ENCODE peak calls at places on chromosomes 11 and 22, in seven cellular contexts. C, L, R, P, O, K and I are unnamed samples.
A peak's percentile ranks its signal among the peaks of the same experiment; 100 is the strongest.

GRCh38 chr11:100932474-100933100 is 197.0 kb downstream of the PGR start:
- DNase-seq in C (peak; percentile 63), L (no peak), R (no peak), P (no peak), O (peak; percentile 27), K (no peak), I (peak; percentile 57)

GRCh38 chr22:47372111-47372581 is 609.7 kb downstream of the TBC1D22A start:
- DNase-seq in C (no peak), L (no peak), R (no peak), P (no peak), O (no peak), K (no peak), I (no peak)

GRCh38 chr22:33842006-33842354 is 78.3 kb downstream of the LARGE1 start:
- DNase-seq in C (no peak), L (no peak), R (no peak), P (no peak), O (no peak), K (no peak), I (no peak)

GRCh38 chr22:29139965-29140782 is 65.5 kb upstream of the EMID1 start:
- DNase-seq in C (peak; percentile 91), L (no peak), R (no peak), P (no peak), O (no peak), K (no peak), I (peak; percentile 60)

GRCh38 chr11:6357222-6357621 is 33.1 kb upstream of the SMPD1 start:
- DNase-seq in C (peak; percentile 92), L (peak; percentile 34), R (peak; percentile 27), P (no peak), O (peak; percentile 57), K (peak; percentile 57), I (peak; percentile 96)

GRCh38 chr11:69355346-69355940 is 61.5 kb downstream of the MYEOV start:
- DNase-seq in C (no peak), L (no peak), R (peak; percentile 14), P (no peak), O (no peak), K (no peak), I (no peak)

GRCh38 chr11:64130618-64131017 is 35.3 kb downstream of the MACROD1 start:
- DNase-seq in C (no peak), L (peak; percentile 49), R (no peak), P (no peak), O (no peak), K (no peak), I (no peak)

GRCh38 chr11:47376543-47377371 is 1.6 kb downstream of the SPI1 start:
- DNase-seq in C (no peak), L (peak; percentile 63), R (no peak), P (no peak), O (no peak), K (peak; percentile 69), I (peak; percentile 22)

GRCh38 chr11:81888391-81888790 is 845.3 kb downstream of the FAM181B start:
- DNase-seq in C (peak; percentile 1), L (no peak), R (no peak), P (no peak), O (no peak), K (no peak), I (peak; percentile 30)

GRCh38 chr11:91272089-91272488 is 952.5 kb upstream of the FAT3 start:
- DNase-seq in C (no peak), L (no peak), R (no peak), P (no peak), O (no peak), K (no peak), I (no peak)

GRCh38 chr11:76150141-76150540 is 56.2 kb downstream of the WNT11 start:
- DNase-seq in C (no peak), L (no peak), R (no peak), P (no peak), O (no peak), K (no peak), I (no peak)

GRCh38 chr22:24187731-24188644 is 6.7 kb downstream of the SUSD2 start:
- DNase-seq in C (no peak), L (no peak), R (no peak), P (no peak), O (no peak), K (peak; percentile 50), I (no peak)

GRCh38 chr11:73383249-73384126 is 7.3 kb downstream of the RELT start:
- DNase-seq in C (peak; percentile 52), L (no peak), R (peak; percentile 43), P (no peak), O (no peak), K (no peak), I (no peak)

GRCh38 chr11:62193954-62194353 is 3.9 kb downstream of the SCGB1D1 start:
- DNase-seq in C (peak; percentile 11), L (no peak), R (no peak), P (peak; percentile 46), O (no peak), K (no peak), I (no peak)

GRCh38 chr11:126891556-126892217 is 108.9 kb downstream of the KIRREL3 start:
- DNase-seq in C (no peak), L (no peak), R (no peak), P (no peak), O (no peak), K (peak; percentile 56), I (no peak)

GRCh38 chr22:43392385-43392989 is 19.3 kb upstream of the MPPED1 start:
- DNase-seq in C (no peak), L (no peak), R (no peak), P (no peak), O (no peak), K (no peak), I (no peak)

GRCh38 chr22:24310969-24311368 is 40.3 kb downstream of the SPECC1L start:
- DNase-seq in C (no peak), L (no peak), R (no peak), P (no peak), O (no peak), K (no peak), I (no peak)

GRCh38 chr22:27670701-27671412 is 130.7 kb downstream of the MN1 start:
- DNase-seq in C (peak; percentile 31), L (no peak), R (no peak), P (peak; percentile 81), O (no peak), K (peak; percentile 70), I (no peak)

DNA sequence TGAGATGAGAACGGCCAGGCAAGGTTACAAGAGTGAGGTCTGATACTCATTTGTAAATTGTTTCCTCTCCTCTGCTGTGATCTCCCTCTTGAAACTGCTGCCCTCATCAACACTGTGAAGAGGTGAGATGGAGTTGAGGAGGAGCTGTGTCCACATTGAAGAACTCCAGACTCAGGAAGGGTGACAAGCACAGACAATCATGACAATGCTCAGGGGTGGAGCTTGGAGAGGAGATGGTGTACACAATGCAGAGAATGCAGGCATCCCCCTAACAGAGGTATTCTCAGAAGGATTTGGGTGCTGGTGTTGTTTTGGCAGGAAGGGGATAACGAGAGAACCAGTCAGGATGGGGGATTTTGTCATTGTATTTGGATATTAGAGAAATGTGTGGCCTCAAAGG is 21.5 kb upstream of the MMP7 start:
- DNase-seq in C (no peak), L (no peak), R (no peak), P (no peak), O (no peak), K (no peak), I (no peak)
- H3K4me3 ChIP-seq in C (no peak overlapping the region), L (no peak overlapping the region), R (no peak overlapping the region), P (no peak overlapping the region), O (no peak overlapping the region), K (no peak overlapping the region), I (no peak overlapping the region)

GRCh38 chr11:67409781-67410368 is 5.6 kb upstream of the CARNS1 start:
- DNase-seq in C (no peak), L (no peak), R (peak; percentile 59), P (no peak), O (no peak), K (no peak), I (no peak)

GRCh38 chr11:67411785-67412152 is 3.7 kb upstream of the CARNS1 start:
- DNase-seq in C (no peak), L (no peak), R (no peak), P (no peak), O (no peak), K (no peak), I (no peak)

GRCh38 chr11:67412495-67413179 is 2.8 kb upstream of the CARNS1 start:
- DNase-seq in C (no peak), L (no peak), R (no peak), P (no peak), O (no peak), K (no peak), I (no peak)

GRCh38 chr11:67410369-67410831 is 5.1 kb upstream of the CARNS1 start:
- DNase-seq in C (no peak), L (no peak), R (no peak), P (no peak), O (no peak), K (no peak), I (no peak)

DNA sequence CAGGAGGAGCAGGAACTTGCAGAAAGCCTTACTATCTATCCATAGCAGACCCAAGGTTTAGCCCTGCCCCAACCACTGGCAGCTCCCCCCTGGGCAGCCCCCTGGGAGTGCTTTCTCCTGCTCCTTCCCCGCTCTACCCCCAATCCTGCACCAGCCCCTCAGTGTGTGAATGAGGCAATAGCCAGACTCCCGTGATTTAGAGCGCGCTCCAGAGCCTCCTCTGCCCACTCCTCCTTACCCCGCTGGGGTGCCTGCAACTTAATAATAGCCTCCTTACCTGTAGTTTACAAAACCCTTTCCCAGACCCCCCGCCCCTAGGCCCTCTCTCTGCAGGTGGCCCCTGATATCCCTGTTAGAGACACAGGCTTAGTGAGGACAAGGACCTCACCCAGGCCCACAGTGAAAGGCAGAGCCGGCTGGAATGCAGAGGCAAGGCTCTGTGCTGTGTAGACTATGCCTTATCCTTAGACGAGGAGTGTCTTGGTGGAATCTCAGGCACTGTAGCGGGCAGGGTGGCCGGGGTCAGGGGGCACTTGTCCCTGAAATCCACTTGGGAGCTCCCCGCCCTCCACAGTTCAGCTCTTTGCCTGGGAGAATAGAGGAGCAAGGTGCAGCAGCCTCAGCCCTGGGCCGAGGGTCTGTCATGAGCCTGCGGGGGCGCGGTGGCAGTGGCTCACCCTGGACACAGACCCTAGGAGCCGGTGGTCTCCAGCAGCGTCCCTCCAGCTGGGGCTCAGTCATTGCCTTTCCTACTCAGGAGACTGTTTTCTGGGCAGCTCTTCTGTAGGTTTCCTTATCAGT is 4.3 kb upstream of the CARNS1 start:
- DNase-seq in C (no peak), L (no peak), R (no peak), P (no peak), O (no peak), K (no peak), I (no peak)
- H3K4me3 ChIP-seq in C (no peak overlapping the region), L (no peak overlapping the region), R (no peak overlapping the region), P (no peak overlapping the region), O (no peak overlapping the region), K (no peak overlapping the region), I (no peak overlapping the region)

GRCh38 chr11:3161309-3161708 is 3.8 kb downstream of the OSBPL5 start:
- DNase-seq in C (no peak), L (no peak), R (no peak), P (no peak), O (no peak), K (peak; percentile 49), I (peak; percentile 69)
- H3K4me3 ChIP-seq in C (no peak overlapping the region), L (no peak overlapping the region), R (no peak overlapping the region), P (peak overlapping the region; percentile 54), O (peak overlapping the region; percentile 51), K (peak overlapping the region; percentile 70), I (no peak overlapping the region)

DNA sequence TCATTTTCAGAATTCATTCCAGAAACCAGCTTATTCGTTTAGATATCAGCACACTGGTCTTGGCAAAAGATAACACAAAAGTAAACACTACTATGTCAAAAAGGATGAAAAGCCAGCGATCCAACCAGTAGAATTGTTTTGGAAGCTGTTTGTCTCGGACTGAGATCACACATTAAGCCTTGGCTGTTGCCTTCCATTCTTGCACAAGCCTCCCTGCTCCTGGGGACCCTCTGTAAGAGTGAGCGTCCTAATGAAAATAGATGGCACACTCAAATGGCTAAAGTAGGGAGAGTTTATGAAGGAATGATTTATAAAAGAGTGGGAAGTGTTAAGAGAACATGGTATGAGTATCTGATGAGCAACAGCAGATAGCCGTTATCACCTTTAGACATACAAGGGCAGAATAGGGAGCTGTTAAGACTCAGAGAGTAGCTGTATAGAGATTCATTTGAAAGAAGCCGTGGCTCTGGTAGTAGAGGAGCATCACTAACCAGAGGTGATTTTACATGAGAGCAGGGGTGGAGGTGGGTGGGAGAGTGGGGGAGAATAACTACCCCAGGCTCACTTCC is 25.2 kb downstream of the PDE3B start:
- DNase-seq in C (no peak), L (no peak), R (no peak), P (no peak), O (no peak), K (no peak), I (no peak)
- H3K4me3 ChIP-seq in C (no peak overlapping the region), L (no peak overlapping the region), R (no peak overlapping the region), P (no peak overlapping the region), O (no peak overlapping the region), K (no peak overlapping the region), I (no peak overlapping the region)